ENCODE peak calls at places on chromosomes 7 and 10, in eight cellular contexts. J, B, T, N, O, I, P and M are unnamed samples.

GRCh38 chr10:63412304-63412703 is 53.5 kb downstream of the JMJD1C start:
- DNase-seq in I (no peak), N (no peak), B (no peak), P (no peak), J (no peak), O (no peak), T (no peak), M (no peak)

GRCh38 chr10:121886997-121887622 is 40.7 kb downstream of the ATE1 start:
- DNase-seq in B (peak), N (peak), O (peak), T (peak), J (peak), P (peak), I (peak), M (peak)

GRCh38 chr10:42645103-42645502 is 6.7 kb upstream of the ZNF33B start:
- DNase-seq in J (no peak), I (no peak), O (no peak), N (no peak), P (no peak), T (no peak), B (no peak), M (no peak)

GRCh38 chr7:28203498-28204240 is 23.1 kb upstream of the JAZF1 start:
- DNase-seq in I (no peak), O (no peak), N (no peak), T (no peak), B (no peak), J (no peak), P (no peak), M (no peak)

GRCh38 chr10:12707461-12708185 is 293.9 kb downstream of the CCDC3 start:
- DNase-seq in J (no peak), I (no peak), B (no peak), P (peak), O (no peak), T (peak), N (no peak), M (no peak)

GRCh38 chr10:76301950-76302349 is 870.5 kb downstream of the LRMDA start:
- DNase-seq in T (no peak), I (no peak), O (no peak), B (no peak), J (no peak), P (no peak), N (no peak), M (no peak)

GRCh38 chr10:4130685-4131084 is 345.7 kb upstream of the KLF6 start:
- DNase-seq in B (no peak), T (no peak), N (no peak), O (no peak), J (no peak), I (no peak), P (no peak), M (no peak)

GRCh38 chr10:501596-501995 is 187.9 kb downstream of the DIP2C start:
- DNase-seq in T (no peak), O (no peak), B (no peak), I (no peak), J (no peak), P (no peak), N (no peak), M (no peak)

GRCh38 chr7:25665346-25665745 is 437.1 kb upstream of the NPVF start:
- DNase-seq in I (no peak), J (no peak), B (no peak), O (no peak), N (no peak), P (no peak), T (no peak), M (no peak)

GRCh38 chr7:24706211-24707165 is 50.8 kb downstream of the GSDME start:
- DNase-seq in I (no peak), B (no peak), T (no peak), N (no peak), O (no peak), P (no peak), J (no peak), M (no peak)

GRCh38 chr7:29147821-29148220 is 1.5 kb upstream of the CPVL start:
- DNase-seq in I (no peak), N (no peak), B (no peak), O (no peak), P (peak), T (no peak), J (no peak), M (no peak)

GRCh38 chr7:77894574-77895091 is 96.1 kb downstream of the PHTF2 start:
- DNase-seq in B (no peak), J (no peak), N (no peak), P (no peak), T (no peak), O (no peak), I (no peak), M (no peak)

GRCh38 chr10:44908071-44908709 is 2.9 kb upstream of the TMEM72 start:
- DNase-seq in B (no peak), N (no peak), O (no peak), T (peak), J (no peak), P (no peak), I (no peak), M (no peak)

GRCh38 chr7:27251136-27251512 is 8.5 kb downstream of the EVX1 start:
- DNase-seq in J (no peak), B (no peak), P (no peak), N (peak), I (no peak), O (no peak), T (no peak), M (no peak)

GRCh38 chr10:110008518-110009339 is 945 bp downstream of the ADD3 start:
- DNase-seq in J (no peak), T (peak), B (no peak), O (peak), N (peak), I (peak), P (peak), M (no peak)

DNA sequence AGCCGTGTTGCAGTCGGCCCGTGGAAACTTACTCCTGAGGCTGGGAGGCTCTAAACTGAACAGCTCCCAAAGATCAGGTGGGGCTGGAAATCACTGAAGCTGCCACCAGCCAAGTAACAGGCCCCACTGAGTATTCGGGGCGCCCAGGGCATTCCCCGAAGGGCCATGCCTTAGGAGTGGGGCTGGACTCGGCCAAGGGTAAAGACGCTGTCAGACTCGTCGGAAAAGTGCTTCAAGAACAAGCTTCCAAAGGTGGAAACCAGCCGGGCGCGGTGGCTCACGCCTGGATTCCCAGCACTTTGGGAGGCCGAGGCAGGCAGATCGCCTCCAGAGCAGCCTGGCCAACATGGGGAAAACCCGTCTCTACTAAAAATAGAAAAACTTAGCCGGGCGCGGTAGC is 102.8 kb downstream of the GALNT11 start:
- DNase-seq in O (no peak), I (no peak), B (no peak), T (no peak), P (no peak), N (no peak), J (no peak), M (no peak)
- H3K27ac ChIP-seq in O (no peak), I (no peak), B (no peak), T (no peak), P (no peak), N (no peak), J (no peak), M (no peak)

GRCh38 chr7:22709857-22710256 is 17.1 kb upstream of the IL6 start:
- DNase-seq in I (no peak), B (no peak), P (no peak), O (no peak), J (no peak), T (no peak), N (no peak), M (no peak)
- H3K27ac ChIP-seq in I (no peak), B (no peak), P (no peak), O (peak), J (no peak), T (peak), N (no peak), M (no peak)

GRCh38 chr10:19947656-19948055 is 131.4 kb downstream of the PLXDC2 start:
- DNase-seq in P (no peak), I (no peak), T (no peak), B (no peak), O (no peak), J (no peak), N (no peak), M (no peak)

GRCh38 chr10:19947203-19947602 is 131.0 kb downstream of the PLXDC2 start:
- DNase-seq in J (no peak), P (no peak), N (no peak), T (no peak), O (no peak), I (no peak), B (no peak), M (no peak)

GRCh38 chr10:19946791-19947190 is 130.6 kb downstream of the PLXDC2 start:
- DNase-seq in O (no peak), B (no peak), P (no peak), I (no peak), T (no peak), J (no peak), N (no peak), M (no peak)

GRCh38 chr10:19946245-19946644 is 130.0 kb downstream of the PLXDC2 start:
- DNase-seq in O (no peak), I (no peak), N (no peak), J (no peak), B (no peak), P (no peak), T (no peak), M (no peak)

DNA sequence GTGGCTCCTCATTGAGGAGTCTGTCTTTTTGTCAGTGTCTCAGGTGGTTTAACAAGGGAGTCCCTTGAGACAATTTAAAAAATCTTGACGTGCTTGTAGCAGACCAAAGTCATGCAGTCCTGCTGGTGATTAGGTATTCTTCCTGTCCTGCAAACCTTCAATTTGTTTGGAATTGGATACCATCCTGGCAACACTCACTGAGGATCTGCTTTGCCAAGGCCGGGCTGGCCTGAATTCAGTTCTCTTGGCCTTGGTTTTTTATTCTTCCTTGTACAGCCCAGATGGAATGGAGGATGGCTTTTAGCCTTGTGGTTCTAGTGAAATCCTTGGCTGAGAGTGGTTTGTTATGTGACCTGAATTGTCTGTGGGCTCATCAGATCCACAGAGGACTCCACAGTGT is 129.0 kb downstream of the PLXDC2 start:
- DNase-seq in O (no peak), I (no peak), P (peak), N (no peak), J (peak), B (no peak), T (no peak), M (no peak)
- H3K27ac ChIP-seq in O (no peak), I (no peak), P (no peak), N (no peak), J (peak), B (no peak), T (no peak), M (peak)

DNA sequence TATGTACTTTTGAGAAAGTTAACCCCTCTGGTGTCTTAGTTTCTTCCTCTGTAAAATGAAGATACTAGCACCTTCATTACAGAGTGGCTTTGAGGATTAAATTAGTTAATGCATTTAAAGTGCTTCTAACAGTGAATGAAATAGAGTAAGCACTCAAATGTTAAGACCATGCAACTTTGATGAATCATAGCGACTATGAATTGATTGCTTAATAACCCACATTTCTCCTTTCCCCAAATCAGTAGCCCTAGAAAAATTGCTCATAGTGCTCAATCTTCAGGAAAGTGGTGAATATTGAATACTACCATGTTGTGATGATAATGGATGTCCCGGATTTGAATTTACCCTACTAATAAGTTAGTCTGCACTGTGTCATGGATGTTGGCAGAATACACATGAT is 48.1 kb downstream of the CD36 start:
- DNase-seq in I (no peak), P (no peak), O (no peak), B (no peak), N (no peak), J (no peak), T (no peak), M (no peak)
- H3K27ac ChIP-seq in I (no peak), P (no peak), O (no peak), B (no peak), N (no peak), J (no peak), T (no peak), M (no peak)

DNA sequence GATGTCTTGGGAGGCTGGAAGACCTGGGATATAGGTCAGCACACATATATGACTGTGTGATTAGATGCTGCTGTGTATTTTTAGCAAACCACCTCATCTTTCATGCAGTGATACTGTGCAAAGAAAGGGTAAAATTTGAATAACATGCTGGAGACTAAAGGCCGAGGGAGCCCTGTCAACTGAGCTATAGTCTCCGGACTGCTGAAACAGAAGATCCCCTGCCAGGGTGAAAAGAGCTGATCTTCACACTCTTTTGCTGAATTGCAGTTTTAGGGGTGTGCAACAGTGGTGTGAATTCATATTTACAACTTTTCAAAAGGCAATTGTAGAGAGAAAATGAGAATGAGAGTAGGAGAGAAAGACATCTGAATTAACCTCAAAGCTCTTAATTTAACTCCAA is 190.3 kb upstream of the STK17A start:
- DNase-seq in I (no peak), N (no peak), B (no peak), P (no peak), T (no peak), O (no peak), J (no peak), M (no peak)
- H3K27ac ChIP-seq in I (no peak), N (no peak), B (no peak), P (no peak), T (no peak), O (no peak), J (no peak), M (no peak)

GRCh38 chr7:150585199-150585598 is 18.0 kb downstream of the GIMAP4 start:
- DNase-seq in B (no peak), J (no peak), N (no peak), O (no peak), I (no peak), T (no peak), P (no peak), M (no peak)

GRCh38 chr7:150586778-150587152 is 19.6 kb downstream of the GIMAP4 start:
- DNase-seq in N (no peak), J (no peak), T (no peak), I (no peak), P (peak), O (no peak), B (no peak), M (no peak)

GRCh38 chr7:150580995-150581394 is 13.8 kb downstream of the GIMAP4 start:
- DNase-seq in B (no peak), J (no peak), N (no peak), P (no peak), T (no peak), O (no peak), I (no peak), M (no peak)

GRCh38 chr7:150587551-150587950 is 20.4 kb downstream of the GIMAP4 start:
- DNase-seq in N (no peak), T (no peak), P (no peak), O (no peak), I (no peak), B (no peak), J (no peak), M (no peak)

DNA sequence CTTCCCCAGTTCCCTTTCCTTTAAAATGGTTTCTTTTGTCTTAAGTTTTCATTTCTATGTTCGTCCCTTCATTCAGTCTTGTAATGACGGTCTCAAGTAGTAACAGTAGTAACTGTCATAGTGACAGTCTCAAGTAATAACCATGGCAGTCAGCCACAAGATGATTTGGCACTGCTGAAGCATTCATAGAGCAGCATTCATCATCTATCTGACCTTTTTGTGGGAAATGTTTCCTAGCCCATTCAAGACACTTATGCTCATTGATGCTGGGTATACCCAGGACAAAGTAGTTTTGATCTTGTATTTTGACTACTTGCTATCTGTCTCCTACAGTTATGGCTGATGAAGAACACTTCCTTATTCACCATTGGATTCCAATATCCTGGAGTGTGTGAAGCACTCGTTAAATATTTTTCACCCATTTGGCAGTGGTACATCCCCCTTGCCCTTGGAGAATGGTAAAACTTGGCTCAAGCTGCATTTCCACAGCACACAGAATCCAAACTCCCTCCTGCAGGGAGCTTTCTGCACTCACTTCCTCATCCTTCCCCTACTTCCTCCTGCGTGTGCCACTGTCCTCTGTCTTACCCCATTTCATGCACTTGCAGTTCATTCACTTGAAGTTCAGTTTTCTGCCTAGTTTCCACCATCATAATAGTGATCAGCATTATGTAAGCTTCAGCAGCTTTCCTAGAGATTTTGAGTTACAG is 19.0 kb downstream of the GIMAP4 start:
- DNase-seq in O (no peak), B (no peak), J (no peak), T (no peak), N (no peak), I (no peak), P (no peak), M (no peak)
- H3K27ac ChIP-seq in O (no peak), B (no peak), J (no peak), T (no peak), N (no peak), I (no peak), P (peak), M (no peak)

GRCh38 chr7:129311429-129311828 is 86.6 kb downstream of the AHCYL2 start:
- DNase-seq in I (no peak), J (no peak), O (no peak), P (no peak), T (no peak), N (no peak), B (no peak), M (no peak)

GRCh38 chr7:129313282-129313681 is 88.5 kb downstream of the AHCYL2 start:
- DNase-seq in P (no peak), N (no peak), I (no peak), T (no peak), O (no peak), J (no peak), B (no peak), M (no peak)

GRCh38 chr7:129317450-129317849 is 92.6 kb downstream of the AHCYL2 start:
- DNase-seq in J (no peak), T (no peak), O (no peak), N (no peak), I (no peak), B (no peak), P (no peak), M (no peak)

DNA sequence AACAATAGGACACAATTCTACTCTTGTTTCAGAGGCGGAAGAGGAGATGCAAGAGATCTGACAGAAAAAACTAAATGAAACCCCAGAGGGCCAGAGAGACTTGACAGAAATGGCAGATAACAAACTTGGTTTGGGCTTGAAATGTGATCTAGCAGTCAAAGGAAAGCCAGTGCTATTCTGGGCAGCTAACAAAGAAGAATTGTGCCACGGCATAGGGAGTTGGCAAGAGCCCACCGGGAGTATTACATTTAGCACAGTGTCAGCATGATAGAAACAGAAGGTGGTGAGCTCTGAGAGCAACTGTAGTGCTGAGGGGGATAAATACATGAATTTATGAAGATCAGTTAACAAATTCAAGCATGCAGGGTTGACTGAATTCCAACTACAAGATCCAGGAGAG is 91.1 kb downstream of the AHCYL2 start:
- DNase-seq in T (no peak), N (no peak), I (no peak), O (no peak), P (peak), B (no peak), J (peak), M (no peak)
- H3K27ac ChIP-seq in T (no peak), N (no peak), I (no peak), O (no peak), P (peak), B (no peak), J (peak), M (peak)

GRCh38 chr7:112110175-112110574 is 96.0 kb downstream of the DOCK4 start:
- DNase-seq in J (no peak), P (no peak), T (no peak), B (no peak), N (no peak), I (no peak), O (no peak), M (no peak)

GRCh38 chr7:112110651-112111050 is 95.5 kb downstream of the DOCK4 start:
- DNase-seq in B (no peak), J (no peak), I (no peak), T (no peak), P (no peak), N (no peak), O (no peak), M (no peak)

GRCh38 chr7:112116894-112117293 is 89.3 kb downstream of the DOCK4 start:
- DNase-seq in T (no peak), P (no peak), I (no peak), J (no peak), N (no peak), O (no peak), B (no peak), M (no peak)

GRCh38 chr7:112108984-112109383 is 97.2 kb downstream of the DOCK4 start:
- DNase-seq in N (no peak), B (no peak), P (no peak), O (no peak), T (no peak), J (no peak), I (no peak), M (no peak)

GRCh38 chr7:112112822-112113255 is 93.4 kb downstream of the DOCK4 start:
- DNase-seq in I (no peak), N (no peak), O (no peak), T (no peak), P (no peak), J (peak), B (no peak), M (no peak)
- H3K27ac ChIP-seq in I (no peak), N (no peak), O (no peak), T (no peak), P (no peak), J (peak), B (no peak), M (peak)

DNA sequence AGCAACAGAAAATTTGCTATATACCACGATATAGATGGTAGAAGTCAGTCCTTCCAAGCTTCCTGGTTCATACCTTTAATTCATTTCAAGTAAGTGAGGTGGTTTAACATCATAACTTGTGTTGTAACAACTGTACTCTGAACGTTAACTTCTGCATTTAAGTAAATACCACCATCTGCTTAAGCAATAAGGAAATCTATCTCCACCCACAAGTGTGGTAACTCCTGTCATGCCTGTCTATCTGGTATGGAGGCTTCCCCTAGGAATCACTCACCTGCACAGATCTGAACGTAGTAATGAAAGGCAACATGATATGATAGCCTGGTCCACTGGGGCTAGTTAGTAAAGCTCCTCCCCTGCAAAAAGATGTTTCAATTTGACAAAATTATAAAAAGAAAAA is 2.3 kb downstream of the ERLIN1 start:
- DNase-seq in O (no peak), P (no peak), N (no peak), J (no peak), T (no peak), I (no peak), B (no peak), M (no peak)
- H3K27ac ChIP-seq in O (no peak), P (no peak), N (no peak), J (no peak), T (no peak), I (no peak), B (peak), M (no peak)